ENCODE peak calls at places on chromosomes 4 and X, in seven cellular contexts. Y is HCT116, X is K562, H is SK-N-SH, O is HepG2, K is GM12878, S is H1. D is an unnamed sample.

GRCh38 chrX:5646818-5647217 is 581.8 kb downstream of the NLGN4X start:
- DNase-seq in K (peak), X (no peak), S (no peak), H (no peak), O (no peak), Y (no peak), D (no peak)

GRCh38 chr4:1084796-1085403 is 28.5 kb downstream of the RNF212 start:
- DNase-seq in S (no peak), O (no peak), Y (no peak), X (no peak), H (no peak), K (no peak), D (no peak)

GRCh38 chr4:84985952-84986351 is 19.5 kb upstream of the WDFY3 start:
- DNase-seq in H (no peak), X (no peak), S (no peak), Y (peak), K (no peak), O (peak), D (no peak)

GRCh38 chr4:166680801-166681200 is 553.5 kb downstream of the SPOCK3 start:
- DNase-seq in K (no peak), S (no peak), X (no peak), Y (no peak), H (no peak), O (no peak), D (no peak)

GRCh38 chr4:13162886-13163285 is 321.3 kb downstream of the RAB28 start:
- DNase-seq in H (no peak), Y (no peak), S (no peak), O (no peak), X (no peak), K (no peak), D (no peak)

GRCh38 chrX:136880003-136880451 is 498 bp downstream of the RBMX start:
- DNase-seq in X (no peak), H (peak), K (no peak), S (peak), Y (no peak), O (no peak), D (no peak)

GRCh38 chrX:21855937-21856415 is at the start of gene YY2:
- DNase-seq in X (no peak), S (no peak), Y (no peak), O (no peak), H (no peak), K (no peak), D (no peak)

GRCh38 chr4:115763051-115763450 is 649.6 kb upstream of the NDST4 start:
- DNase-seq in X (no peak), K (no peak), H (no peak), S (no peak), Y (no peak), O (no peak), D (no peak)

GRCh38 chrX:26822448-26822847 is 606.5 kb downstream of the MAGEB5 start:
- DNase-seq in S (no peak), Y (peak), X (no peak), K (no peak), H (no peak), O (no peak), D (no peak)

GRCh38 chr4:102781570-102781969 is 20.8 kb upstream of the MANBA start:
- DNase-seq in K (no peak), H (no peak), S (no peak), O (peak), Y (no peak), X (no peak), D (no peak)

GRCh38 chrX:138897621-138898492 is 186.3 kb upstream of the FGF13 start:
- DNase-seq in X (no peak), Y (no peak), O (no peak), H (no peak), K (no peak), S (no peak), D (no peak)

GRCh38 chr4:14646831-14647230 is 355.4 kb upstream of the CPEB2 start:
- DNase-seq in X (no peak), O (no peak), H (no peak), Y (no peak), S (no peak), K (no peak), D (no peak)

GRCh38 chr4:188434686-188435085 is 295.4 kb downstream of the TRIML1 start:
- DNase-seq in K (no peak), S (no peak), O (no peak), X (no peak), H (no peak), Y (no peak), D (no peak)

GRCh38 chrX:149829751-149830191 is 48.0 kb downstream of the MAGEA9 start:
- DNase-seq in Y (no peak), K (peak), S (no peak), O (no peak), H (no peak), X (no peak), D (no peak)

GRCh38 chr4:47926667-47927258 is 12.4 kb upstream of the NFXL1 start:
- DNase-seq in S (peak), X (peak), O (peak), K (no peak), H (peak), Y (peak), D (peak)

GRCh38 chrX:11968470-11968869 is 169.8 kb upstream of the FRMPD4 start:
- DNase-seq in O (peak), Y (no peak), X (no peak), H (no peak), K (no peak), S (no peak), D (no peak)

GRCh38 chr4:1834047-1834769 is 21.7 kb downstream of the LETM1 start:
- DNase-seq in K (peak), O (no peak), Y (no peak), X (no peak), S (no peak), H (no peak), D (no peak)

GRCh38 chr4:40845136-40845910 is 95.6 kb downstream of the NSUN7 start:
- DNase-seq in H (no peak), X (no peak), O (no peak), Y (no peak), S (no peak), K (no peak), D (peak)

GRCh38 chr4:9409793-9410192 is 34.4 kb upstream of the DEFB131A start:
- DNase-seq in O (no peak), K (no peak), Y (no peak), X (no peak), H (no peak), S (no peak), D (no peak)

GRCh38 chr4:10084651-10085320 is 31.8 kb downstream of the WDR1 start:
- DNase-seq in Y (no peak), X (no peak), S (no peak), K (no peak), O (no peak), H (peak), D (no peak)

GRCh38 chrX:20623448-20623847 is 356.7 kb upstream of the RPS6KA3 start:
- DNase-seq in S (no peak), K (no peak), X (no peak), Y (peak), H (no peak), O (no peak), D (no peak)

GRCh38 chr4:81648576-81649272 is 177.0 kb upstream of the RASGEF1B start:
- DNase-seq in H (no peak), Y (no peak), X (no peak), K (peak), O (no peak), S (no peak), D (no peak)

GRCh38 chr4:41991916-41992767 is 1.8 kb downstream of the SLC30A9 start:
- DNase-seq in S (no peak), H (no peak), X (no peak), K (no peak), O (peak), Y (no peak), D (no peak)

GRCh38 chr4:105147226-105148151 is 813 bp downstream of the TET2 start:
- DNase-seq in X (peak), H (peak), S (no peak), Y (no peak), O (peak), K (no peak), D (peak)

GRCh38 chr4:173883821-173884220 is 353.8 kb upstream of the HAND2 start:
- DNase-seq in Y (no peak), K (no peak), X (no peak), H (no peak), S (no peak), O (no peak), D (no peak)

GRCh38 chr4:138405439-138405838 is 163.3 kb upstream of the SLC7A11 start:
- DNase-seq in H (no peak), S (no peak), K (peak), X (no peak), Y (no peak), O (no peak), D (peak)

GRCh38 chr4:173146456-173146855 is 22.2 kb upstream of the GALNT7 start:
- DNase-seq in S (no peak), X (no peak), Y (no peak), K (no peak), O (no peak), H (no peak), D (no peak)

GRCh38 chr4:1604706-1605205 is 79.4 kb downstream of the FAM53A start:
- DNase-seq in X (no peak), Y (no peak), H (peak), O (no peak), S (no peak), K (no peak), D (no peak)

GRCh38 chrX:781216-782211 is 150.9 kb downstream of the SHOX start:
- DNase-seq in X (no peak), K (no peak), Y (no peak), O (no peak), S (no peak), H (no peak), D (no peak)
- H3K9ac ChIP-seq in X (no peak), K (no peak), Y (no peak), O (no peak), S (no peak), H (no peak), D (no peak)

GRCh38 chr4:70712604-70713452 is 8.9 kb upstream of the RUFY3 start:
- DNase-seq in S (no peak), X (no peak), K (no peak), H (no peak), O (no peak), Y (no peak), D (no peak)

GRCh38 chr4:70714488-70714887 is 7.3 kb upstream of the RUFY3 start:
- DNase-seq in S (no peak), Y (no peak), H (no peak), K (no peak), X (no peak), O (no peak), D (no peak)

GRCh38 chr4:70713453-70714026 is 8.2 kb upstream of the RUFY3 start:
- DNase-seq in X (no peak), S (no peak), H (no peak), Y (no peak), O (no peak), K (peak), D (no peak)

GRCh38 chr4:70714061-70714468 is 7.7 kb upstream of the RUFY3 start:
- DNase-seq in O (peak), K (no peak), S (no peak), X (no peak), Y (no peak), H (no peak), D (no peak)

GRCh38 chr4:70715097-70715496 is 6.7 kb upstream of the RUFY3 start:
- DNase-seq in O (no peak), S (no peak), Y (no peak), H (no peak), X (no peak), K (no peak), D (no peak)
- TF ChIP-seq MAX in O (no peak), S (no peak), Y (no peak), H (no peak), X (no peak), K (no peak), D (no peak)

GRCh38 chr4:75939890-75940691 is 722 bp downstream of the NAAA start:
- DNase-seq in X (peak), Y (peak), O (peak), S (peak), H (peak), K (no peak), D (peak)
- H3K9ac ChIP-seq in X (peak), Y (peak), O (peak), S (peak), H (no peak), K (peak), D (peak)

GRCh38 chr4:39256436-39256835 is 74.1 kb downstream of the WDR19 start:
- DNase-seq in Y (no peak), X (no peak), H (no peak), S (no peak), O (no peak), K (no peak), D (peak)
- TF ChIP-seq MAX in Y (no peak), X (no peak), H (no peak), S (no peak), O (no peak), K (no peak), D (no peak)

DNA sequence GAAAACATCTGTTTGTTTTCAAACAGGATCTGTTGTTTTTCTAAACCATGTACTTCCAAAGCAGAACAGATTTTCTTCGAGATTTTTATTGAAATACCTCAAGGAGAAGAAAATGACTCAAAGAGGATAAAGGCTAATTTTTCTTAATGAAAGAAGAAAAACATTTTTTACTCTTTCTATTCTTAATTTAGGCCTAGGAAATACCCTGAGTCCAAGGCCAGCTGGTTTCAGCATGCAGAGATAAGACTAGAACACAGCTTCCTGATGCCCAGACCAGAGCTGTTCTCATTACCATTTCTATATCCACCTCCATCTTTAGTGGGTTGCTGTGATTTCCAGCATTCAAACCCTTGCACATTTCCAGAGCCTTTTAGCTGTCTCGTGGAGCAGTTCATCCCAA is 18.3 kb downstream of the GAB1 start:
- DNase-seq in H (peak), K (no peak), Y (no peak), X (no peak), S (no peak), O (no peak), D (peak)
- H3K9ac ChIP-seq in H (no peak), K (no peak), Y (no peak), X (no peak), S (no peak), O (no peak), D (no peak)

D was measured in endothelial cell of umbilical vein.